ENCODE peak calls at places on chromosomes 4 and X, in four cellular contexts. One of them, this sample, is unnamed.

GRCh38 chrX:139026406-139027200 is 315.1 kb upstream of the FGF13 start:
- DNase-seq in AG04449: no peak
- DNase-seq in psoas muscle: no peak
- DNase-seq in tibial artery: no peak
- DNase-seq in this sample: no peak

GRCh38 chr4:147378780-147379179 is 102.1 kb upstream of the EDNRA start:
- DNase-seq in AG04449: no peak
- DNase-seq in tibial artery: no peak
- DNase-seq in psoas muscle: no peak
- DNase-seq in this sample: no peak

GRCh38 chr4:16777726-16778125 is 120.7 kb downstream of the LDB2 start:
- DNase-seq in AG04449: no peak
- DNase-seq in tibial artery: no peak
- DNase-seq in psoas muscle: no peak
- DNase-seq in this sample: no peak

GRCh38 chr4:156889616-156890594 is 81.7 kb downstream of the PDGFC start:
- DNase-seq in psoas muscle: peak
- DNase-seq in tibial artery: peak
- DNase-seq in AG04449: peak
- DNase-seq in this sample: peak

GRCh38 chr4:26237916-26238315 is 82.9 kb upstream of the RBPJ start:
- DNase-seq in psoas muscle: no peak
- DNase-seq in AG04449: no peak
- DNase-seq in tibial artery: no peak
- DNase-seq in this sample: no peak

GRCh38 chrX:129925305-129926092 is 19.5 kb downstream of the UTP14A start:
- DNase-seq in AG04449: no peak
- DNase-seq in tibial artery: peak
- DNase-seq in psoas muscle: peak
- DNase-seq in this sample: peak

GRCh38 chr4:185304944-185305690 is 90.6 kb downstream of the LRP2BP start:
- DNase-seq in AG04449: no peak
- DNase-seq in psoas muscle: no peak
- DNase-seq in tibial artery: no peak
- DNase-seq in this sample: peak

GRCh38 chr4:11216520-11216919 is 212.2 kb downstream of the HS3ST1 start:
- DNase-seq in tibial artery: no peak
- DNase-seq in AG04449: no peak
- DNase-seq in psoas muscle: no peak
- DNase-seq in this sample: no peak

GRCh38 chr4:107561481-107561880 is 158.6 kb downstream of the PAPSS1 start:
- DNase-seq in AG04449: peak
- DNase-seq in psoas muscle: no peak
- DNase-seq in tibial artery: no peak
- DNase-seq in this sample: peak

GRCh38 chr4:5524900-5525299 is 183.5 kb downstream of the EVC2 start:
- DNase-seq in tibial artery: no peak
- DNase-seq in psoas muscle: no peak
- DNase-seq in AG04449: peak
- DNase-seq in this sample: peak

GRCh38 chrX:8429692-8430249 is 34.9 kb upstream of the VCX3B start:
- DNase-seq in psoas muscle: no peak
- DNase-seq in AG04449: no peak
- DNase-seq in tibial artery: no peak
- DNase-seq in this sample: no peak

GRCh38 chr4:112511294-112512118 is 4.5 kb downstream of the NEUROG2 start:
- DNase-seq in psoas muscle: no peak
- DNase-seq in tibial artery: no peak
- DNase-seq in AG04449: no peak
- DNase-seq in this sample: no peak

GRCh38 chr4:153467154-153467896 is 1.2 kb downstream of the TMEM131L start:
- DNase-seq in psoas muscle: peak
- DNase-seq in tibial artery: peak
- DNase-seq in AG04449: no peak
- DNase-seq in this sample: peak

DNA sequence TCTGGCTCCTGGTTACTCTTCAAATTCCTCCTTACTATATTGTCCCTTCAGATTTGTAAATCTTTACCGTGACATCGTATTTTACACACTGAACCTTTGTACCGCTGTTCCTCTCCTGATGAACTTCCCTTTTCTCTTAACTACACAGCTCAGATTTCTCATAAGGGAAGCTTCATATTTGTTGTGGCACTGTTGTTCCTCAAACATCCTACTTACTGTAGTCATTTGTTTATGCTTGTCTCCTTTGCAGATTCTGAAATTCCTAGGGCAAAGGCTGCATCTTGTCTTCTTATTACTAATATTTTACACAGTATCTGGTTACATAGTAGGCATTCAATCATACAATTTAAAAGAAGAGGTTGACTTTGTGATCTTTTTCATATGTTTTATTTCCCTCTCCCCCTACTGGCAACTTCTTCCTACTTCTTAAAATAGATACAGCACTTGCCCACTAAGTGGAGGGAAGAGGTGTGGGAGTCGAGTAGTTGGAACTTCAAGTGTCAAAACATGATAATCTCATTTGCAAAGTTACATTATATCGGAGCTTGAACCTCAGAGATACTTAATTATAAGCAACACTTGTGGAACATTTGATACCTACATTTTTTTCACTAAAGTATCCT is 50.0 kb downstream of the TET2 start:
- DNase-seq in tibial artery: no peak
- DNase-seq in psoas muscle: no peak
- DNase-seq in AG04449: no peak
- DNase-seq in this sample: peak
- TF ChIP-seq CTCF in tibial artery: no peak
- TF ChIP-seq CTCF in psoas muscle: no peak
- TF ChIP-seq CTCF in AG04449: peak
- TF ChIP-seq CTCF in this sample: peak

GRCh38 chrX:106995678-106996077 is 4.3 kb downstream of the MORC4 start:
- DNase-seq in tibial artery: no peak
- DNase-seq in AG04449: no peak
- DNase-seq in psoas muscle: no peak
- DNase-seq in this sample: no peak

GRCh38 chrX:107000013-107000515 is at the start of gene MORC4:
- DNase-seq in AG04449: peak
- DNase-seq in psoas muscle: peak
- DNase-seq in tibial artery: peak
- DNase-seq in this sample: peak

GRCh38 chrX:106997611-106998010 is 2.4 kb downstream of the MORC4 start:
- DNase-seq in psoas muscle: no peak
- DNase-seq in tibial artery: no peak
- DNase-seq in AG04449: no peak
- DNase-seq in this sample: no peak

DNA sequence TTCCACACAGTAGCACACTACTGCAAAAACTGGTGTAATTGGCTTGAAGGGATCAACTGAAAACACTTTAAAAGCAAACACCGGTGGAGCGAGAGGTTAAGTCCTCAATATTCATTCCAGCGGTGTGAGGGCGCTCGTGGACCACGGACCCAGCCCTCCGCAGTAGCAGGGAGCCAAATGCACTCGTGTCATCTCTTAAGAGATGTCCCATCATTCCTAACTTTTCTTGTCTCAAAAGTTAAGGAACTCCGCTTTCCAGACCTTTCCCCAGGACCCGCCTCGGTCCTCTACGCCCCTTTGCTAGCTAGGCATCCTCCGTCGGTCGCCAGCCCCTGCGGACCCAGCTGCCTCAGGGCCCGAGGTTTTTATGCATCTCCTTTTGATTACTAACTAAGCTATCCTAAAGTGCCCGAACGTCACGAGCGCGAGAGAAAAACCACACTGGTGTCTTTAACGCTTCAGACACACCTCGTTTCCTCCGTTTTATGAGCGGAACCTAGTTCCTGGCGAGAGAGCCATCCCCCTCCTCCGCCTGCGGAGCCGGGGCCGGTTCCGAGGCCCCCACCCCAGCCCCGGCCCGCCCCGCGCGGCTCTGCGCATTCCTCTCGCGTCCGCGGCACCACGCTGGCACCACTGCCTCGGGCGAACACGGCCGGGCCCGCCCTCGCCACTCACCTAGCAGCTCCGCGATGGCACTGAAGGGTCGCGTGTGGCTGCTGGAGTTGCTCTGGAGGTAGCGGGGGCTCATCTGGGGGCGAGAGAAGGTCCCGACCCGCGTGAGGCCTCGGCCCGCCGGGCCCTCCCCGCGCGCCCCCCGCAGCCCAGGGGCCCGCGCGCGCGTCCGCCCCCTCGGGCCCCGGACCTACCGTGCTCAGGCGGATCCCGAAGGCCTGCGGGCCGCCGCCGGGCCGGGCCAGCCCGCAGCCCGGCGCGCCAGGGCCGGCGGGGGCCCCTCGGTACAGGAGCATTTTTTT is 723 bp downstream of the MORC4 start:
- DNase-seq in tibial artery: peak
- DNase-seq in AG04449: no peak
- DNase-seq in psoas muscle: peak
- DNase-seq in this sample: peak
- TF ChIP-seq CTCF in tibial artery: peak
- TF ChIP-seq CTCF in AG04449: peak
- TF ChIP-seq CTCF in psoas muscle: peak
- TF ChIP-seq CTCF in this sample: peak

GRCh38 chr4:85812776-85813175 is 337.8 kb downstream of the ARHGAP24 start:
- DNase-seq in AG04449: no peak
- DNase-seq in tibial artery: no peak
- DNase-seq in psoas muscle: no peak
- DNase-seq in this sample: no peak
- TF ChIP-seq CTCF in AG04449: no peak
- TF ChIP-seq CTCF in tibial artery: no peak
- TF ChIP-seq CTCF in psoas muscle: no peak
- TF ChIP-seq CTCF in this sample: no peak

GRCh38 chrX:150361070-150361776 is 1.9 kb upstream of the MAMLD1 start:
- DNase-seq in AG04449: no peak
- DNase-seq in psoas muscle: peak
- DNase-seq in tibial artery: no peak
- DNase-seq in this sample: no peak
- TF ChIP-seq CTCF in AG04449: peak
- TF ChIP-seq CTCF in psoas muscle: no peak
- TF ChIP-seq CTCF in tibial artery: no peak
- TF ChIP-seq CTCF in this sample: no peak

DNA sequence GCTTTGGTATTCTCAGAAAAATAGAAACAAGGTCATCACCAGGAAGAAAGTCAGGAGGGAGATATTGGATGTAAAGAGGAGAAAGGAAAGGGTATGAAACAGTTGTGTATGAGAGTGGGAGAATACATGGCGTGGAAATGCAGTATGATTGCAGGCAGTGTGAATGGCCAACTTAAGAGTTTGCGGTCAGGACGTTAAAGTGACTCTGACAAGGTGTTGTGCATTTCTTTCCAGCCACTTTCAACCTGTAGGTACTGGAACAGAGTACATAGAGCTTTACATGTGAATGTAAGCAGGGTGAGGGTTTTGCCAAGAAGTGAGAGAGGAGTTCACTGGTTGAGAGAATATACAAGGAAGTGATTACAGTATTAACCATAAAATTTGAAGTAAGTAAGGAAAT is 15.7 kb downstream of the ATP10D start:
- DNase-seq in tibial artery: no peak
- DNase-seq in psoas muscle: no peak
- DNase-seq in AG04449: no peak
- DNase-seq in this sample: no peak
- TF ChIP-seq CTCF in tibial artery: no peak
- TF ChIP-seq CTCF in psoas muscle: no peak
- TF ChIP-seq CTCF in AG04449: no peak
- TF ChIP-seq CTCF in this sample: no peak

GRCh38 chr4:8329859-8330761 is 60.6 kb downstream of the HTRA3 start:
- DNase-seq in psoas muscle: peak
- DNase-seq in AG04449: no peak
- DNase-seq in tibial artery: peak
- DNase-seq in this sample: no peak

GRCh38 chr4:8331567-8331955 is 62.0 kb downstream of the HTRA3 start:
- DNase-seq in tibial artery: peak
- DNase-seq in AG04449: no peak
- DNase-seq in psoas muscle: no peak
- DNase-seq in this sample: no peak

GRCh38 chr4:8329560-8329858 is 60.0 kb downstream of the HTRA3 start:
- DNase-seq in tibial artery: no peak
- DNase-seq in psoas muscle: no peak
- DNase-seq in AG04449: no peak
- DNase-seq in this sample: no peak

GRCh38 chr4:8332038-8332857 is 62.7 kb downstream of the HTRA3 start:
- DNase-seq in psoas muscle: no peak
- DNase-seq in AG04449: no peak
- DNase-seq in tibial artery: peak
- DNase-seq in this sample: no peak

DNA sequence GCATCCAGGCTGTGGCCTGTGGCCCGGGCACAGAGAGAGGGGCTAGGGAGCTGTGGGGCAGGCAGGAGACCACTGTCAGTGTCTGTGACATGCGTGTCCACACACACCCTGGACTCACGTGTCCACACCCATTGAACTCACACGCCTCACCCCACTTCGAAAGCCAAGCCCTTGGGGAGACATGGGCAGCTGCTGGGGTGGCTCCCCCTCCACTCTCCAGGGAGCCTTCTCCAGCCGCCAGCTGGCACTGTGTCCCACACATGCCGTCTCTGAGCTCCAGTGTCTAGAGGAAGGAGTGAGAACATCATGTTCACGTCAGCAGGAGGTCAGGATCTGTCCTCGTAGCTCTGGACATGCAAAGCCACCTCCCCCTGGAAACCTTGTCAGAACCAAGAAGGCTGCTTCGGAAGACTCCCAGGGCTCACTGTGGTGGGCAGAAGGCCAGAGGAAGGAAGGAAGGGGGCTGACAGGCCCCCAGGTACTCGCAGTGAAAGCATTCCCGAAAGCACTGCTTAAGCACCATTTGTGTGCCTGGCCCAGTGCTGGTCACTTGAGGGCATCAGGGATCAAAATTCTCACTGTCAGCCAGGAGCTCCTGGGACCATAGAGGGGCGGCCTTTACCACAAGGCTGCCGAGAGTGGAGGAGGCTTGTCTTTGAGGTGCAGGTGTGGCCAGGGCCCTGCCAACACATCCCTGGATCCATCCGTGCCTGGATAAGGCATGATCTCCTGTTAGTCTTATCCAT is 61.4 kb downstream of the HTRA3 start:
- DNase-seq in tibial artery: peak
- DNase-seq in AG04449: no peak
- DNase-seq in psoas muscle: peak
- DNase-seq in this sample: peak
- TF ChIP-seq CTCF in tibial artery: no peak
- TF ChIP-seq CTCF in AG04449: no peak
- TF ChIP-seq CTCF in psoas muscle: no peak
- TF ChIP-seq CTCF in this sample: peak

GRCh38 chr4:98504091-98504490 is 154.3 kb downstream of the TSPAN5 start:
- DNase-seq in psoas muscle: no peak
- DNase-seq in tibial artery: no peak
- DNase-seq in AG04449: no peak
- DNase-seq in this sample: no peak
- TF ChIP-seq CTCF in psoas muscle: no peak
- TF ChIP-seq CTCF in tibial artery: no peak
- TF ChIP-seq CTCF in AG04449: no peak
- TF ChIP-seq CTCF in this sample: no peak

DNA sequence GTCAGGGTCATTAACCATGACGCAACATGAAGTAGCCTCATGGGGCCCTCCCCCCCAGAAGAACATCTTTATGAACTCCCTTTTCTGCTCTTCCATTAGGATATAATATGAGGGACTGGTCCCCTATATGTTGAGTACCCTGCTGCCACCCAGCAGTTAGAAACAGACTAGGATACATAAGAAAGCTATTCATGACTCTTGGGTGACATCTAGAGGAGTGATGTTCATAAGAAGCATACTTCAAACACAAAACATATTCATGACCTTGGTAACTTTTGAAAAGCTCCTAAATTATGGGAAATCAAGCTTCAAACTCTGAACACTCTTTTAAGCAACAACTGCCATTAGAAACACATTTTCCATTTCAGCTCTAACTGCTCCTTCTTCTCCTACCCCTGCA is 155.2 kb upstream of the SPIN4 start:
- DNase-seq in psoas muscle: no peak
- DNase-seq in AG04449: no peak
- DNase-seq in tibial artery: no peak
- DNase-seq in this sample: peak
- TF ChIP-seq CTCF in psoas muscle: peak
- TF ChIP-seq CTCF in AG04449: no peak
- TF ChIP-seq CTCF in tibial artery: no peak
- TF ChIP-seq CTCF in this sample: no peak